ENCODE peak calls at places on chromosomes 6 and 20, in five cellular contexts. V is Kasumi-1; B is GF-D8; H is RWPE1; T is activated T-cell treated with anti-CD3 and anti-CD28 coated beads, Interleukin-2, amount 50 U/mL, for 4 hours. J is an unnamed sample.

GRCh38 chr20:15726416-15726815 is 846.8 kb downstream of the KIF16B start:
- DNase-seq in V (no peak), B (no peak), H (no peak), T (no peak), J (no peak)

GRCh38 chr6:37513576-37513975 is 13.9 kb upstream of the CCDC167 start:
- DNase-seq in V (no peak), B (no peak), H (no peak), T (no peak), J (no peak)

GRCh38 chr20:22805219-22805618 is 220.8 kb upstream of the FOXA2 start:
- DNase-seq in V (no peak), B (no peak), H (peak; percentile 71), T (no peak), J (peak; percentile 51)

GRCh38 chr6:1103945-1104623 is 207.8 kb upstream of the FOXQ1 start:
- DNase-seq in V (no peak), B (no peak), H (no peak), T (no peak), J (no peak)

GRCh38 chr6:117555882-117556498 is 46.3 kb downstream of the GOPC start:
- DNase-seq in V (peak; percentile 46), B (no peak), H (no peak), T (peak; percentile 68), J (peak; percentile 53)

GRCh38 chr6:148177589-148178233 is 164.9 kb upstream of the SASH1 start:
- DNase-seq in V (peak; percentile 46), B (no peak), H (peak; percentile 35), T (peak; percentile 17), J (peak; percentile 44)

GRCh38 chr20:60220655-60221054 is 262.4 kb downstream of the CDH26 start:
- DNase-seq in V (no peak), B (no peak), H (no peak), T (no peak), J (no peak)

GRCh38 chr6:148866657-148867268 is 119.9 kb downstream of the UST start:
- DNase-seq in V (no peak), B (no peak), H (no peak), T (no peak), J (no peak)

GRCh38 chr20:20472690-20473274 is 104.9 kb downstream of the INSM1 start:
- DNase-seq in V (no peak), B (no peak), H (no peak), T (no peak), J (no peak)

GRCh38 chr6:23446394-23447001 is 679.5 kb upstream of the NRSN1 start:
- DNase-seq in V (peak; percentile 66), B (no peak), H (peak; percentile 6), T (no peak), J (peak; percentile 18)

GRCh38 chr6:159608961-159609673 is 83.9 kb downstream of the SOD2 start:
- DNase-seq in V (no peak), B (no peak), H (peak; percentile 48), T (no peak), J (peak; percentile 61)

GRCh38 chr6:112563368-112563767 is 216.2 kb downstream of the RFPL4B start:
- DNase-seq in V (no peak), B (no peak), H (peak; percentile 14), T (no peak), J (no peak)

GRCh38 chr20:63955281-63955845 is 853 bp downstream of the UCKL1 start:
- DNase-seq in V (peak; percentile 24), B (peak; percentile 3), H (no peak), T (peak; percentile 41), J (peak; percentile 83)

GRCh38 chr20:55478739-55479450 is 526.4 kb downstream of the CBLN4 start:
- DNase-seq in V (no peak), B (no peak), H (no peak), T (no peak), J (no peak)

GRCh38 chr6:140051521-140052455 is 677.3 kb upstream of the CITED2 start:
- DNase-seq in V (no peak), B (no peak), H (peak; percentile 86), T (no peak), J (no peak)

GRCh38 chr6:75143186-75143585 is 62.7 kb downstream of the COL12A1 start:
- DNase-seq in V (no peak), B (no peak), H (no peak), T (no peak), J (no peak)

GRCh38 chr6:149233056-149233715 is 84.3 kb upstream of the TAB2 start:
- DNase-seq in V (no peak), B (no peak), H (peak; percentile 94), T (peak; percentile 33), J (peak; percentile 67)

GRCh38 chr6:3481640-3482039 is 24.8 kb upstream of the SLC22A23 start:
- DNase-seq in V (no peak), B (no peak), H (no peak), T (no peak), J (no peak)

GRCh38 chr6:152117156-152118129 is 310.0 kb downstream of the ESR1 start:
- DNase-seq in V (no peak), B (no peak), H (no peak), T (no peak), J (no peak)

GRCh38 chr6:95227301-95227700 is 350.0 kb upstream of the MANEA start:
- DNase-seq in V (no peak), B (no peak), H (no peak), T (no peak), J (no peak)

GRCh38 chr20:57482148-57482547 is 42.8 kb downstream of the CTCFL start:
- DNase-seq in V (no peak), B (no peak), H (no peak), T (no peak), J (peak; percentile 57)

GRCh38 chr6:37283786-37284185 is 25.8 kb upstream of the TMEM217 start:
- DNase-seq in V (no peak), B (no peak), H (no peak), T (no peak), J (no peak)

GRCh38 chr20:2374346-2375125 is 6.2 kb upstream of the TGM6 start:
- DNase-seq in V (no peak), B (no peak), H (no peak), T (no peak), J (no peak)

GRCh38 chr6:118894425-118895240 is 681 bp downstream of the ASF1A start:
- DNase-seq in V (peak; percentile 41), B (no peak), H (peak; percentile 35), T (peak; percentile 41), J (peak; percentile 80)

GRCh38 chr6:20891161-20891560 is 356.9 kb downstream of the CDKAL1 start:
- DNase-seq in V (no peak), B (no peak), H (no peak), T (no peak), J (no peak)

GRCh38 chr6:138588805-138589434 is 89.6 kb upstream of the NHSL1 start:
- DNase-seq in V (peak; percentile 83), B (no peak), H (peak; percentile 80), T (peak; percentile 42), J (peak; percentile 83)

GRCh38 chr6:113361014-113361645 is 496.0 kb upstream of the MARCKS start:
- DNase-seq in V (no peak), B (no peak), H (peak; percentile 64), T (no peak), J (peak; percentile 9)

GRCh38 chr6:20424679-20425078 is 23.0 kb downstream of the E2F3 start:
- DNase-seq in V (no peak), B (peak; percentile 38), H (no peak), T (no peak), J (peak; percentile 66)

GRCh38 chr20:40798066-40798465 is 109.0 kb upstream of the MAFB start:
- DNase-seq in V (no peak), B (no peak), H (no peak), T (no peak), J (no peak)

GRCh38 chr6:108581237-108581931 is 20.7 kb downstream of the FOXO3 start:
- DNase-seq in V (peak; percentile 37), B (no peak), H (peak; percentile 57), T (no peak), J (peak; percentile 78)

J was measured in NB4.